ENCODE peak calls at places on chromosomes 3 and 15, in four cellular contexts. One of them, this sample, is unnamed.

GRCh38 chr3:30752961-30753360 is 141.5 kb downstream of the GADL1 start:
- DNase-seq in HCT116: no peak
- DNase-seq in GM12878: no peak
- DNase-seq in H1: no peak
- DNase-seq in this sample: no peak

GRCh38 chr3:39707314-39707909 is 102.0 kb upstream of the MYRIP start:
- DNase-seq in HCT116: peak
- DNase-seq in GM12878: no peak
- DNase-seq in H1: no peak
- DNase-seq in this sample: peak

GRCh38 chr3:148214695-148215094 is 483.0 kb upstream of the AGTR1 start:
- DNase-seq in HCT116: no peak
- DNase-seq in GM12878: no peak
- DNase-seq in H1: no peak
- DNase-seq in this sample: no peak

GRCh38 chr3:27293954-27294353 is 75.2 kb downstream of the NEK10 start:
- DNase-seq in HCT116: no peak
- DNase-seq in GM12878: no peak
- DNase-seq in H1: no peak
- DNase-seq in this sample: no peak

GRCh38 chr3:139265131-139266016 is 78.4 kb upstream of the MRPS22 start:
- DNase-seq in HCT116: no peak
- DNase-seq in GM12878: no peak
- DNase-seq in H1: peak
- DNase-seq in this sample: no peak

GRCh38 chr15:80849308-80849707 is 70.1 kb downstream of the CEMIP start:
- DNase-seq in HCT116: no peak
- DNase-seq in GM12878: no peak
- DNase-seq in H1: no peak
- DNase-seq in this sample: no peak

GRCh38 chr3:108089544-108089943 is 1.3 kb downstream of the CD47 start:
- DNase-seq in HCT116: no peak
- DNase-seq in GM12878: no peak
- DNase-seq in H1: no peak
- DNase-seq in this sample: no peak

GRCh38 chr15:55742927-55743614 is at the start of gene PRTG:
- DNase-seq in HCT116: no peak
- DNase-seq in GM12878: no peak
- DNase-seq in H1: peak
- DNase-seq in this sample: peak

GRCh38 chr3:16671690-16672089 is 66.5 kb upstream of the DAZL start:
- DNase-seq in HCT116: no peak
- DNase-seq in GM12878: no peak
- DNase-seq in H1: no peak
- DNase-seq in this sample: no peak

GRCh38 chr3:112776000-112776399 is 70.7 kb downstream of the CD200R1L start:
- DNase-seq in HCT116: no peak
- DNase-seq in GM12878: no peak
- DNase-seq in H1: no peak
- DNase-seq in this sample: no peak

GRCh38 chr3:140771030-140771677 is 93.3 kb downstream of the TRIM42 start:
- DNase-seq in HCT116: no peak
- DNase-seq in GM12878: no peak
- DNase-seq in H1: no peak
- DNase-seq in this sample: no peak

GRCh38 chr15:72851586-72851985 is 68.0 kb upstream of the ADPGK start:
- DNase-seq in HCT116: no peak
- DNase-seq in GM12878: no peak
- DNase-seq in H1: no peak
- DNase-seq in this sample: no peak

GRCh38 chr3:64355473-64355872 is 130.2 kb upstream of the PRICKLE2 start:
- DNase-seq in HCT116: no peak
- DNase-seq in GM12878: no peak
- DNase-seq in H1: no peak
- DNase-seq in this sample: no peak

GRCh38 chr3:149080699-149081091 is 5.6 kb downstream of the HLTF start:
- DNase-seq in HCT116: no peak
- DNase-seq in GM12878: no peak
- DNase-seq in H1: no peak
- DNase-seq in this sample: no peak

GRCh38 chr3:195774917-195775316 is 36.8 kb downstream of the MUC4 start:
- DNase-seq in HCT116: peak
- DNase-seq in GM12878: no peak
- DNase-seq in H1: peak
- DNase-seq in this sample: peak

GRCh38 chr15:38867556-38867955 is 302.9 kb upstream of the RASGRP1 start:
- DNase-seq in HCT116: no peak
- DNase-seq in GM12878: no peak
- DNase-seq in H1: no peak
- DNase-seq in this sample: no peak

GRCh38 chr15:45653702-45654424 is 19.0 kb downstream of the SQOR start:
- DNase-seq in HCT116: no peak
- DNase-seq in GM12878: no peak
- DNase-seq in H1: no peak
- DNase-seq in this sample: no peak

GRCh38 chr3:159734681-159735080 is 254.0 kb upstream of the IL12A start:
- DNase-seq in HCT116: no peak
- DNase-seq in GM12878: no peak
- DNase-seq in H1: no peak
- DNase-seq in this sample: no peak

GRCh38 chr3:102174312-102174712 is 260.5 kb upstream of the ZPLD1 start:
- DNase-seq in HCT116: no peak
- DNase-seq in GM12878: no peak
- DNase-seq in H1: no peak
- DNase-seq in this sample: no peak

GRCh38 chr3:9745521-9745920 is 4.2 kb upstream of the OGG1 start:
- DNase-seq in HCT116: no peak
- DNase-seq in GM12878: no peak
- DNase-seq in H1: no peak
- DNase-seq in this sample: no peak

GRCh38 chr3:77259701-77260100 is 219.8 kb downstream of the ROBO2 start:
- DNase-seq in HCT116: no peak
- DNase-seq in GM12878: no peak
- DNase-seq in H1: no peak
- DNase-seq in this sample: no peak
- TF ChIP-seq EGR1 in HCT116: no peak
- TF ChIP-seq EGR1 in GM12878: no peak
- TF ChIP-seq EGR1 in H1: no peak
- TF ChIP-seq EGR1 in this sample: no peak

GRCh38 chr3:4314688-4315087 is 11.5 kb downstream of the SETMAR start:
- DNase-seq in HCT116: no peak
- DNase-seq in GM12878: no peak
- DNase-seq in H1: no peak
- DNase-seq in this sample: no peak
- TF ChIP-seq CTCF in HCT116: peak
- TF ChIP-seq CTCF in GM12878: peak
- TF ChIP-seq CTCF in H1: peak
- TF ChIP-seq CTCF in this sample: peak

DNA sequence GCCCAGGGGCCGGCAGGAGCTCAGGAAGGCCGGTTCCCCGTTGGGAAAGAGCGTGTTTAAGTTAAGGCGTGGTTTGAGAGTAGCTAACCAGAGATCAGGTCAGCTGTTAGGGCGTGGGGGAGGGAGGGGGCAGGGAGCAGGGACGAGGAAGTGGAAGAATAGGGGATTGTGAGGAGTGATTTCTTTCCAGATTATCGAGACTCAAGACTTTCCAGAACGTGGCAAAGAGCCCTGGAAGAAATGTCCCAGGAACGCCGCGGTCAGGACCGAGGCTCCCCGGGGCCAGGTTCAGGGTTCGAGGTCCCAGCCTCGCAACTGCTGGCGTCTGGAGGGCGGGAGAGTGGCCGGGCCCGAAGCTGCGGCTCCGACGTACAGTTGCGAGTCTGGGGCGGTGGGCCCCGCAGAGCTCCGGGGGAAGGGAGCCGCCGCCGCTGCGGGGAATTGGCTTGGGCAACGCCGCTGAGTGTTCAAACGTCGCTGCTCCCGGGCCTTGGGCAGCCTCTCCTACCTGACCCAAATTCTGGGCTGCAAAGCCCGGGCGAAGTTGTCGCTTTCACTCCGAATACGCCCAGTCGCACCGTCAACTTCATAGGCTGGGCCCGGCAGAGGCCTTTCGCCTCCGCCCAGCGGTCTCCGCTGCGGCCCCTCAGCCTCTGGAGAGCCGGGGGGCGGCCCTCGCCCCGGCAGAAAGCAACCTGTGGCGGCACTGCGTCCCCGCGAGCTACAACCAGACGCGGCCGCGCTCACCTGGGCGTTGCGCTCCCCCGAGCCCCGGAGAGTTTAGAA is 9.5 kb downstream of the ISL2 start:
- DNase-seq in HCT116: no peak
- DNase-seq in GM12878: no peak
- DNase-seq in H1: peak
- DNase-seq in this sample: no peak
- TF ChIP-seq EGR1 in HCT116: no peak
- TF ChIP-seq EGR1 in GM12878: no peak
- TF ChIP-seq EGR1 in H1: no peak
- TF ChIP-seq EGR1 in this sample: no peak

GRCh38 chr15:89442671-89443307 is 53.6 kb downstream of the RHCG start:
- DNase-seq in HCT116: peak
- DNase-seq in GM12878: no peak
- DNase-seq in H1: peak
- DNase-seq in this sample: peak
- TF ChIP-seq CTCF in HCT116: peak
- TF ChIP-seq CTCF in GM12878: peak
- TF ChIP-seq CTCF in H1: peak
- TF ChIP-seq CTCF in this sample: peak

GRCh38 chr15:84872009-84872900 is 12.2 kb upstream of the SLC28A1 start:
- DNase-seq in HCT116: no peak
- DNase-seq in GM12878: no peak
- DNase-seq in H1: no peak
- DNase-seq in this sample: no peak
- TF ChIP-seq EGR1 in HCT116: no peak
- TF ChIP-seq EGR1 in GM12878: no peak
- TF ChIP-seq EGR1 in H1: no peak
- TF ChIP-seq EGR1 in this sample: no peak

GRCh38 chr15:98809273-98809672 is 160.9 kb downstream of the IGF1R start:
- DNase-seq in HCT116: no peak
- DNase-seq in GM12878: no peak
- DNase-seq in H1: no peak
- DNase-seq in this sample: no peak

GRCh38 chr15:98807262-98807661 is 158.9 kb downstream of the IGF1R start:
- DNase-seq in HCT116: no peak
- DNase-seq in GM12878: no peak
- DNase-seq in H1: no peak
- DNase-seq in this sample: no peak

GRCh38 chr15:98804057-98804380 is 155.7 kb downstream of the IGF1R start:
- DNase-seq in HCT116: no peak
- DNase-seq in GM12878: no peak
- DNase-seq in H1: no peak
- DNase-seq in this sample: no peak

GRCh38 chr15:98805434-98806274 is 157.3 kb downstream of the IGF1R start:
- DNase-seq in HCT116: no peak
- DNase-seq in GM12878: no peak
- DNase-seq in H1: no peak
- DNase-seq in this sample: no peak

GRCh38 chr15:98806275-98806895 is 158.0 kb downstream of the IGF1R start:
- DNase-seq in HCT116: no peak
- DNase-seq in GM12878: no peak
- DNase-seq in H1: no peak
- DNase-seq in this sample: no peak
- TF ChIP-seq CTCF in HCT116: no peak
- TF ChIP-seq CTCF in GM12878: no peak
- TF ChIP-seq CTCF in H1: no peak
- TF ChIP-seq CTCF in this sample: no peak